ENCODE peak calls at places on chromosomes 7 and 10, in nine cellular contexts. One of them, this sample, is unnamed.

GRCh38 chr7:945147-945555 is 9.3 kb downstream of the ADAP1 start:
- DNase-seq in cardiac muscle cell: no peak
- DNase-seq in mesothelial cell of epicardium: no peak
- DNase-seq in coronary artery: no peak
- DNase-seq in mammary epithelial cell: no peak
- DNase-seq in neural crest cell: no peak
- DNase-seq in GM20000: no peak
- DNase-seq in upper lobe of right lung: peak
- DNase-seq in AG09319: no peak
- DNase-seq in this sample: peak

GRCh38 chr10:13337827-13338196 is 10.3 kb downstream of the SEPHS1 start:
- DNase-seq in neural crest cell: no peak
- DNase-seq in AG09319: no peak
- DNase-seq in mammary epithelial cell: no peak
- DNase-seq in upper lobe of right lung: no peak
- DNase-seq in coronary artery: no peak
- DNase-seq in mesothelial cell of epicardium: no peak
- DNase-seq in cardiac muscle cell: no peak
- DNase-seq in GM20000: no peak
- DNase-seq in this sample: no peak

GRCh38 chr7:116120839-116121238 is 89.5 kb upstream of the TES start:
- DNase-seq in coronary artery: no peak
- DNase-seq in GM20000: no peak
- DNase-seq in mesothelial cell of epicardium: no peak
- DNase-seq in neural crest cell: no peak
- DNase-seq in AG09319: no peak
- DNase-seq in upper lobe of right lung: no peak
- DNase-seq in cardiac muscle cell: no peak
- DNase-seq in mammary epithelial cell: no peak
- DNase-seq in this sample: no peak

GRCh38 chr7:81244213-81244612 is 325.4 kb upstream of the SEMA3C start:
- DNase-seq in GM20000: no peak
- DNase-seq in upper lobe of right lung: no peak
- DNase-seq in mesothelial cell of epicardium: no peak
- DNase-seq in coronary artery: no peak
- DNase-seq in mammary epithelial cell: no peak
- DNase-seq in neural crest cell: no peak
- DNase-seq in cardiac muscle cell: peak
- DNase-seq in AG09319: no peak
- DNase-seq in this sample: no peak

GRCh38 chr7:26305869-26306665 is 14.4 kb downstream of the SNX10 start:
- DNase-seq in mesothelial cell of epicardium: no peak
- DNase-seq in GM20000: no peak
- DNase-seq in mammary epithelial cell: no peak
- DNase-seq in upper lobe of right lung: peak
- DNase-seq in neural crest cell: no peak
- DNase-seq in AG09319: no peak
- DNase-seq in coronary artery: no peak
- DNase-seq in cardiac muscle cell: no peak
- DNase-seq in this sample: peak

GRCh38 chr10:69413221-69413865 is 3.4 kb downstream of the TACR2 start:
- DNase-seq in upper lobe of right lung: no peak
- DNase-seq in mammary epithelial cell: no peak
- DNase-seq in cardiac muscle cell: peak
- DNase-seq in coronary artery: no peak
- DNase-seq in mesothelial cell of epicardium: no peak
- DNase-seq in GM20000: peak
- DNase-seq in AG09319: peak
- DNase-seq in neural crest cell: peak
- DNase-seq in this sample: no peak

GRCh38 chr10:124649209-124649608 is 95.0 kb downstream of the FAM53B start:
- DNase-seq in mesothelial cell of epicardium: no peak
- DNase-seq in GM20000: no peak
- DNase-seq in mammary epithelial cell: no peak
- DNase-seq in AG09319: no peak
- DNase-seq in coronary artery: no peak
- DNase-seq in neural crest cell: no peak
- DNase-seq in upper lobe of right lung: no peak
- DNase-seq in cardiac muscle cell: no peak
- DNase-seq in this sample: no peak

GRCh38 chr7:46853451-46853850 is 728.5 kb downstream of the TNS3 start:
- DNase-seq in coronary artery: no peak
- DNase-seq in GM20000: no peak
- DNase-seq in neural crest cell: no peak
- DNase-seq in upper lobe of right lung: no peak
- DNase-seq in mammary epithelial cell: no peak
- DNase-seq in AG09319: no peak
- DNase-seq in mesothelial cell of epicardium: no peak
- DNase-seq in cardiac muscle cell: peak
- DNase-seq in this sample: no peak

GRCh38 chr10:35739998-35740397 is 97.9 kb upstream of the FZD8 start:
- DNase-seq in neural crest cell: no peak
- DNase-seq in mammary epithelial cell: peak
- DNase-seq in cardiac muscle cell: peak
- DNase-seq in AG09319: no peak
- DNase-seq in coronary artery: no peak
- DNase-seq in mesothelial cell of epicardium: no peak
- DNase-seq in GM20000: no peak
- DNase-seq in upper lobe of right lung: no peak
- DNase-seq in this sample: no peak

DNA sequence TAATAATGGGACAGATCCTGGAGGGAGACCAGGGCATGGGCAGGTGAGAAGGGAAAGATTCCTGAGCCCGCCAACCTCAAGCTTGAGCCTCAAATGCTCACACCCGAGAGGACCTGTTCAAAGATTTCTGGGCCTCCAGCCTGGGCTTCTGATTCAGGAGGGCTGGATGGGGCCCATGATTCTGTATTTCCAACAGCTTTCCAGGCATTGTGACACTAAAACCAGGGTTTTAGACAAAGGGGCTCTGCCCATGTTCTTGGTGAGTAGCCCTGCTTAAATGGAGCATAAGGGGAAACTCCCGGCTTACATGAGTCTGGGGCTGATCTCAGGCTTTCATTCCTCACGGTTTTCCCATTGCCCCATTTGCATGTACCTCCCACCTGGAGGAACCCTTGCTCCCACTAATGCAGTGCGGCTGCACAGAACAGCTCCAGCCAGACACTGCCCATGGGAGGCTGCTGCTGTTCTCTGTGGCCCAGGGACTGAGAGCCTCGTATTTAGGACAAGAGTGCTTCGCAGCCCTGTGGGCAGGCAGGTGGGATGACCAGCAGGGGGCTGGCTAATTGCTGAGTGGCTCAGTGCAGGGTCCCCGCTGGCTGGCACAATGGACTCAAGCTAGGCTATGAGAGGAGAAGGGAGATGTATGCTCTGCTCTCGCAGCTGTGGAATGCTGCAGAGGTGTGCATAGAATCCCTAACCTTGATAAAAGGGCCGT is 135.3 kb upstream of the COBL start:
- DNase-seq in GM20000: no peak
- DNase-seq in neural crest cell: peak
- DNase-seq in upper lobe of right lung: no peak
- DNase-seq in mesothelial cell of epicardium: no peak
- DNase-seq in coronary artery: no peak
- DNase-seq in AG09319: no peak
- DNase-seq in cardiac muscle cell: no peak
- DNase-seq in mammary epithelial cell: no peak
- DNase-seq in this sample: no peak
- TF ChIP-seq CTCF in GM20000: no peak
- TF ChIP-seq CTCF in neural crest cell: peak
- TF ChIP-seq CTCF in upper lobe of right lung: no peak
- TF ChIP-seq CTCF in mesothelial cell of epicardium: no peak
- TF ChIP-seq CTCF in coronary artery: no peak
- TF ChIP-seq CTCF in AG09319: no peak
- TF ChIP-seq CTCF in cardiac muscle cell: no peak
- TF ChIP-seq CTCF in mammary epithelial cell: no peak
- TF ChIP-seq CTCF in this sample: no peak

GRCh38 chr7:8277394-8277982 is 15.5 kb upstream of the ICA1 start:
- DNase-seq in upper lobe of right lung: no peak
- DNase-seq in neural crest cell: no peak
- DNase-seq in cardiac muscle cell: no peak
- DNase-seq in mesothelial cell of epicardium: no peak
- DNase-seq in AG09319: no peak
- DNase-seq in GM20000: no peak
- DNase-seq in mammary epithelial cell: peak
- DNase-seq in coronary artery: no peak
- DNase-seq in this sample: no peak
- TF ChIP-seq CTCF in upper lobe of right lung: peak
- TF ChIP-seq CTCF in neural crest cell: peak
- TF ChIP-seq CTCF in cardiac muscle cell: no peak
- TF ChIP-seq CTCF in mesothelial cell of epicardium: no peak
- TF ChIP-seq CTCF in AG09319: no peak
- TF ChIP-seq CTCF in GM20000: no peak
- TF ChIP-seq CTCF in mammary epithelial cell: peak
- TF ChIP-seq CTCF in coronary artery: no peak
- TF ChIP-seq CTCF in this sample: peak

DNA sequence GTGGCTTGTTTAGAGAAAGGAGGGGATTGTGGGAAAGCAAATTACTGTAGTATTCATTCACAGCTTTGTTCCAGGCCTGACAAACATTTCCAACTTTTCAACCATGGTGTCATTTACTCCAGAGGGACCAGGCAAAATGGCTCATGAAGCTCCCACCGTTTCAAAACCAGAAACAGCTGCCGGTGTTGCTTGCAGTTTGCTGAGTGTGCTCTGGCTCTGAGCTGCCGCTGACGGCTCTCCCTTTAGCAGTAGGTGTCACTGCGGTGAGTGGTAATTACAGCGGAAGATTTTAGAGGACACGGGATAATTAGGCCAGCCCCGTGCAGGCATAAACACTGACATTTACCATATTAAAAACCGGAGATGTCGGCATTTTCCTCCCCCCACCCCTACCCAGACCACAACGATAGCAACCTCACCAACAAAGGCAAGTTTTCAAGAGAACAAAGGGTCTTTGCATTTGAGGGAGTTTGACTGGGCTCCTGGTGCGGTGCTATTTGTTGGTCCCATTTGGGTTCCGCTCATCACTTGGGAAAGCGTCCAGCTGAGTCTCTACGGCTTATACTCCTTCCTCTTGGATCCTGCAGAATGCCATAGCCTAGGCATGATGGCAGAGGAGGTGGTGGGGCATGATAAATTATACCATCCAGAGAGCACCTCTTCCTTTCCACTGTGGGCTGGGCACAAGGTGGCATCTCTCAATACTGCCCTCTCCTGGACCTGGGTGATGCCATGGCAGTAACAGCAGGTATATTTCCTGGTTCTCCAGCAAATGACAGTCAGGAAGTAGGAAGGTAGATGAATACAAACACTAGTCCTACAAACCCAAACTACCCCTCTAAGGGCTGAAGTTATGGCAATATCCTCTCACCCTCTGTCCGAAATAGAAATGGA is 1005.2 kb downstream of the KCNMA1 start:
- DNase-seq in mesothelial cell of epicardium: no peak
- DNase-seq in GM20000: no peak
- DNase-seq in mammary epithelial cell: peak
- DNase-seq in coronary artery: no peak
- DNase-seq in cardiac muscle cell: no peak
- DNase-seq in neural crest cell: no peak
- DNase-seq in AG09319: no peak
- DNase-seq in upper lobe of right lung: no peak
- DNase-seq in this sample: no peak
- TF ChIP-seq CTCF in mesothelial cell of epicardium: no peak
- TF ChIP-seq CTCF in GM20000: no peak
- TF ChIP-seq CTCF in mammary epithelial cell: peak
- TF ChIP-seq CTCF in coronary artery: no peak
- TF ChIP-seq CTCF in cardiac muscle cell: peak
- TF ChIP-seq CTCF in neural crest cell: peak
- TF ChIP-seq CTCF in AG09319: peak
- TF ChIP-seq CTCF in upper lobe of right lung: peak
- TF ChIP-seq CTCF in this sample: peak

GRCh38 chr7:141071855-141072547 is 1.9 kb upstream of the TMEM178B start:
- DNase-seq in GM20000: no peak
- DNase-seq in coronary artery: no peak
- DNase-seq in upper lobe of right lung: no peak
- DNase-seq in neural crest cell: peak
- DNase-seq in AG09319: no peak
- DNase-seq in mesothelial cell of epicardium: no peak
- DNase-seq in mammary epithelial cell: no peak
- DNase-seq in cardiac muscle cell: no peak
- DNase-seq in this sample: no peak

GRCh38 chr7:141073641-141074161 is at the start of gene TMEM178B:
- DNase-seq in mammary epithelial cell: no peak
- DNase-seq in cardiac muscle cell: no peak
- DNase-seq in AG09319: no peak
- DNase-seq in coronary artery: no peak
- DNase-seq in mesothelial cell of epicardium: peak
- DNase-seq in GM20000: peak
- DNase-seq in neural crest cell: peak
- DNase-seq in upper lobe of right lung: no peak
- DNase-seq in this sample: no peak

GRCh38 chr7:141072548-141073172 is 1.2 kb upstream of the TMEM178B start:
- DNase-seq in neural crest cell: peak
- DNase-seq in upper lobe of right lung: peak
- DNase-seq in cardiac muscle cell: peak
- DNase-seq in GM20000: peak
- DNase-seq in mammary epithelial cell: peak
- DNase-seq in coronary artery: no peak
- DNase-seq in mesothelial cell of epicardium: peak
- DNase-seq in AG09319: peak
- DNase-seq in this sample: no peak

GRCh38 chr7:141073173-141073640 is 657 bp upstream of the TMEM178B start:
- DNase-seq in cardiac muscle cell: peak
- DNase-seq in GM20000: peak
- DNase-seq in upper lobe of right lung: peak
- DNase-seq in coronary artery: no peak
- DNase-seq in mammary epithelial cell: no peak
- DNase-seq in mesothelial cell of epicardium: peak
- DNase-seq in neural crest cell: peak
- DNase-seq in AG09319: no peak
- DNase-seq in this sample: no peak

DNA sequence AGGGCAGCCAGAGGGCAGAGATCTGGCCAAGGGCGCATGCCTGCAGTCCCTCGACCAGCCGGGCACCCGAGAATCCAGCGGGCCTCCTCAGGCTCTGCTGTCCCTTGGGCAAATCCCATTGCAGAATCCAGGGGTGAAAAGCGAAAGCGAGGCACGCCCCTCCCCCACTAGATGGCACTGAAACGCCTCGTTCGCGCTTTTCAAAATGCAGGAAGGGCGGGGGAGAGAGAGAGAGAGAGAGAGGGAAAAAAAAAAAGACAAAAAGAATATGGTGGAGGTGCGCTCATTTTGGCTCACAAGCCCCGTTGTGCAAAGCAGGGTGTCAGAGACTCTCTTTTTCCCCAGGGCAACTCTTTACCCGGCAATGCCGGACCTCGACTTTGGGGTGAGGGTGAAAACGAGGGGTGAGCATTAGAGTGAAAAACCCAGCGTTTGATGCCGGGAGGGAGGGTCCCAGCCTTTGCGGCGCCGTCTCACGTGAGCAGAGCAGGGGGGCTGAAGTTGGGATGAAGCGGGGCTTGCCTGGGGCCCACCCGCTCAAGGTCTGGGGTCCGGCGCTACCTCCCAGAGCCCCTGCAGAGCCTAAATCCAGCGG is 2.5 kb upstream of the TMEM178B start:
- DNase-seq in upper lobe of right lung: no peak
- DNase-seq in neural crest cell: peak
- DNase-seq in GM20000: peak
- DNase-seq in AG09319: no peak
- DNase-seq in mammary epithelial cell: no peak
- DNase-seq in coronary artery: no peak
- DNase-seq in mesothelial cell of epicardium: no peak
- DNase-seq in cardiac muscle cell: peak
- DNase-seq in this sample: no peak
- TF ChIP-seq CTCF in upper lobe of right lung: peak
- TF ChIP-seq CTCF in neural crest cell: peak
- TF ChIP-seq CTCF in GM20000: no peak
- TF ChIP-seq CTCF in AG09319: no peak
- TF ChIP-seq CTCF in mammary epithelial cell: peak
- TF ChIP-seq CTCF in coronary artery: no peak
- TF ChIP-seq CTCF in mesothelial cell of epicardium: no peak
- TF ChIP-seq CTCF in cardiac muscle cell: peak
- TF ChIP-seq CTCF in this sample: peak